ENCODE peak calls at places on chromosome 3, in seven cellular contexts. One of them, this sample, is unnamed.

GRCh38 chr3:167032267-167032876 is 347.7 kb downstream of the ZBBX start:
- DNase-seq in pancreas: no peak
- DNase-seq in dorsolateral prefrontal cortex: no peak
- DNase-seq in cardiac muscle cell: peak
- DNase-seq in IMR-90: peak
- DNase-seq in left lung: no peak
- DNase-seq in GM23248: peak
- DNase-seq in this sample: no peak

GRCh38 chr3:187572431-187572830 is 97.8 kb downstream of the SST start:
- DNase-seq in dorsolateral prefrontal cortex: no peak
- DNase-seq in GM23248: no peak
- DNase-seq in left lung: no peak
- DNase-seq in cardiac muscle cell: no peak
- DNase-seq in pancreas: no peak
- DNase-seq in IMR-90: no peak
- DNase-seq in this sample: no peak

GRCh38 chr3:136959599-136959998 is 1.8 kb downstream of the IL20RB start:
- DNase-seq in left lung: no peak
- DNase-seq in cardiac muscle cell: no peak
- DNase-seq in GM23248: peak
- DNase-seq in IMR-90: no peak
- DNase-seq in dorsolateral prefrontal cortex: no peak
- DNase-seq in pancreas: no peak
- DNase-seq in this sample: no peak

GRCh38 chr3:163622384-163622783 is 1455.9 kb downstream of the SI start:
- DNase-seq in left lung: no peak
- DNase-seq in pancreas: no peak
- DNase-seq in cardiac muscle cell: no peak
- DNase-seq in IMR-90: no peak
- DNase-seq in GM23248: no peak
- DNase-seq in dorsolateral prefrontal cortex: no peak
- DNase-seq in this sample: no peak

GRCh38 chr3:89113887-89114840 is 6.7 kb downstream of the EPHA3 start:
- DNase-seq in dorsolateral prefrontal cortex: peak
- DNase-seq in pancreas: peak
- DNase-seq in left lung: peak
- DNase-seq in GM23248: peak
- DNase-seq in IMR-90: peak
- DNase-seq in cardiac muscle cell: peak
- DNase-seq in this sample: peak

GRCh38 chr3:185820973-185821758 is 3.7 kb downstream of the IGF2BP2 start:
- DNase-seq in GM23248: peak
- DNase-seq in pancreas: no peak
- DNase-seq in dorsolateral prefrontal cortex: no peak
- DNase-seq in cardiac muscle cell: peak
- DNase-seq in left lung: no peak
- DNase-seq in IMR-90: peak
- DNase-seq in this sample: no peak

GRCh38 chr3:178802993-178803693 is 266.9 kb downstream of the KCNMB2 start:
- DNase-seq in IMR-90: no peak
- DNase-seq in dorsolateral prefrontal cortex: no peak
- DNase-seq in pancreas: no peak
- DNase-seq in GM23248: peak
- DNase-seq in cardiac muscle cell: no peak
- DNase-seq in left lung: no peak
- DNase-seq in this sample: no peak

GRCh38 chr3:30343067-30343831 is 263.2 kb upstream of the TGFBR2 start:
- DNase-seq in pancreas: no peak
- DNase-seq in cardiac muscle cell: no peak
- DNase-seq in IMR-90: no peak
- DNase-seq in left lung: no peak
- DNase-seq in dorsolateral prefrontal cortex: no peak
- DNase-seq in GM23248: no peak
- DNase-seq in this sample: no peak

GRCh38 chr3:134901461-134901860 is 106.4 kb downstream of the EPHB1 start:
- DNase-seq in left lung: no peak
- DNase-seq in GM23248: no peak
- DNase-seq in cardiac muscle cell: no peak
- DNase-seq in dorsolateral prefrontal cortex: no peak
- DNase-seq in pancreas: no peak
- DNase-seq in IMR-90: no peak
- DNase-seq in this sample: no peak

GRCh38 chr3:76585794-76586392 is 454.0 kb upstream of the ROBO2 start:
- DNase-seq in left lung: no peak
- DNase-seq in dorsolateral prefrontal cortex: no peak
- DNase-seq in cardiac muscle cell: peak
- DNase-seq in GM23248: peak
- DNase-seq in IMR-90: peak
- DNase-seq in pancreas: no peak
- DNase-seq in this sample: no peak

GRCh38 chr3:188559069-188559410 is 405.1 kb downstream of the LPP start:
- DNase-seq in cardiac muscle cell: no peak
- DNase-seq in left lung: no peak
- DNase-seq in GM23248: peak
- DNase-seq in pancreas: no peak
- DNase-seq in dorsolateral prefrontal cortex: no peak
- DNase-seq in IMR-90: no peak
- DNase-seq in this sample: no peak

GRCh38 chr3:99645277-99646106 is 7.1 kb downstream of the COL8A1 start:
- DNase-seq in pancreas: no peak
- DNase-seq in cardiac muscle cell: peak
- DNase-seq in left lung: no peak
- DNase-seq in IMR-90: peak
- DNase-seq in dorsolateral prefrontal cortex: no peak
- DNase-seq in GM23248: peak
- DNase-seq in this sample: no peak

GRCh38 chr3:156307704-156308103 is 187.3 kb downstream of the KCNAB1 start:
- DNase-seq in dorsolateral prefrontal cortex: no peak
- DNase-seq in pancreas: peak
- DNase-seq in IMR-90: peak
- DNase-seq in GM23248: peak
- DNase-seq in cardiac muscle cell: peak
- DNase-seq in left lung: no peak
- DNase-seq in this sample: no peak

GRCh38 chr3:141237701-141238521 is 6.3 kb downstream of the PXYLP1 start:
- DNase-seq in dorsolateral prefrontal cortex: peak
- DNase-seq in left lung: peak
- DNase-seq in IMR-90: no peak
- DNase-seq in pancreas: peak
- DNase-seq in cardiac muscle cell: peak
- DNase-seq in GM23248: no peak
- DNase-seq in this sample: peak

GRCh38 chr3:138898708-138899107 is 48.2 kb downstream of the FOXL2 start:
- DNase-seq in left lung: no peak
- DNase-seq in pancreas: no peak
- DNase-seq in GM23248: no peak
- DNase-seq in dorsolateral prefrontal cortex: no peak
- DNase-seq in IMR-90: no peak
- DNase-seq in cardiac muscle cell: no peak
- DNase-seq in this sample: no peak

GRCh38 chr3:100002599-100003350 is 111.5 kb downstream of the FILIP1L start:
- DNase-seq in pancreas: no peak
- DNase-seq in left lung: no peak
- DNase-seq in IMR-90: peak
- DNase-seq in dorsolateral prefrontal cortex: no peak
- DNase-seq in cardiac muscle cell: peak
- DNase-seq in GM23248: peak
- DNase-seq in this sample: no peak

GRCh38 chr3:155739154-155739553 is 5.7 kb downstream of the PLCH1 start:
- DNase-seq in dorsolateral prefrontal cortex: no peak
- DNase-seq in cardiac muscle cell: no peak
- DNase-seq in IMR-90: peak
- DNase-seq in pancreas: no peak
- DNase-seq in left lung: no peak
- DNase-seq in GM23248: peak
- DNase-seq in this sample: no peak

GRCh38 chr3:2356298-2356950 is 257.8 kb downstream of the CNTN4 start:
- DNase-seq in IMR-90: no peak
- DNase-seq in GM23248: no peak
- DNase-seq in cardiac muscle cell: no peak
- DNase-seq in left lung: no peak
- DNase-seq in pancreas: no peak
- DNase-seq in dorsolateral prefrontal cortex: no peak
- DNase-seq in this sample: no peak

GRCh38 chr3:55267206-55267930 is 219.7 kb downstream of the WNT5A start:
- DNase-seq in pancreas: no peak
- DNase-seq in GM23248: peak
- DNase-seq in cardiac muscle cell: no peak
- DNase-seq in left lung: no peak
- DNase-seq in IMR-90: peak
- DNase-seq in dorsolateral prefrontal cortex: no peak
- DNase-seq in this sample: no peak

GRCh38 chr3:162945626-162946025 is 1449.0 kb downstream of the OTOL1 start:
- DNase-seq in GM23248: no peak
- DNase-seq in dorsolateral prefrontal cortex: no peak
- DNase-seq in cardiac muscle cell: no peak
- DNase-seq in IMR-90: no peak
- DNase-seq in left lung: no peak
- DNase-seq in pancreas: no peak
- DNase-seq in this sample: no peak

GRCh38 chr3:46114324-46114988 is 87.2 kb upstream of the XCR1 start:
- DNase-seq in pancreas: no peak
- DNase-seq in cardiac muscle cell: peak
- DNase-seq in IMR-90: peak
- DNase-seq in dorsolateral prefrontal cortex: no peak
- DNase-seq in left lung: no peak
- DNase-seq in GM23248: peak
- DNase-seq in this sample: no peak

GRCh38 chr3:57911588-57911987 is 96.6 kb upstream of the FLNB start:
- DNase-seq in cardiac muscle cell: no peak
- DNase-seq in GM23248: peak
- DNase-seq in left lung: no peak
- DNase-seq in dorsolateral prefrontal cortex: no peak
- DNase-seq in pancreas: no peak
- DNase-seq in IMR-90: peak
- DNase-seq in this sample: no peak

GRCh38 chr3:10248984-10249748 is 907 bp downstream of the TATDN2 start:
- DNase-seq in dorsolateral prefrontal cortex: no peak
- DNase-seq in left lung: peak
- DNase-seq in pancreas: peak
- DNase-seq in GM23248: peak
- DNase-seq in cardiac muscle cell: no peak
- DNase-seq in IMR-90: peak
- DNase-seq in this sample: peak

GRCh38 chr3:10253731-10254130 is 5.5 kb downstream of the TATDN2 start:
- DNase-seq in GM23248: no peak
- DNase-seq in IMR-90: no peak
- DNase-seq in cardiac muscle cell: no peak
- DNase-seq in pancreas: no peak
- DNase-seq in dorsolateral prefrontal cortex: no peak
- DNase-seq in left lung: no peak
- DNase-seq in this sample: no peak

GRCh38 chr3:10248184-10248983 is at the start of gene TATDN2:
- DNase-seq in IMR-90: peak
- DNase-seq in cardiac muscle cell: peak
- DNase-seq in dorsolateral prefrontal cortex: peak
- DNase-seq in pancreas: peak
- DNase-seq in left lung: peak
- DNase-seq in GM23248: peak
- DNase-seq in this sample: peak

GRCh38 chr3:10249833-10250232 is 1.6 kb downstream of the TATDN2 start:
- DNase-seq in dorsolateral prefrontal cortex: no peak
- DNase-seq in GM23248: peak
- DNase-seq in left lung: no peak
- DNase-seq in cardiac muscle cell: no peak
- DNase-seq in pancreas: no peak
- DNase-seq in IMR-90: peak
- DNase-seq in this sample: no peak

GRCh38 chr3:10251006-10251405 is 2.7 kb downstream of the TATDN2 start:
- DNase-seq in dorsolateral prefrontal cortex: no peak
- DNase-seq in GM23248: no peak
- DNase-seq in IMR-90: no peak
- DNase-seq in pancreas: no peak
- DNase-seq in left lung: no peak
- DNase-seq in cardiac muscle cell: no peak
- DNase-seq in this sample: no peak
- H3K4me3 ChIP-seq in dorsolateral prefrontal cortex: peak
- H3K4me3 ChIP-seq in GM23248: peak
- H3K4me3 ChIP-seq in IMR-90: no peak
- H3K4me3 ChIP-seq in pancreas: peak
- H3K4me3 ChIP-seq in left lung: no peak
- H3K4me3 ChIP-seq in cardiac muscle cell: no peak
- H3K4me3 ChIP-seq in this sample: peak

DNA sequence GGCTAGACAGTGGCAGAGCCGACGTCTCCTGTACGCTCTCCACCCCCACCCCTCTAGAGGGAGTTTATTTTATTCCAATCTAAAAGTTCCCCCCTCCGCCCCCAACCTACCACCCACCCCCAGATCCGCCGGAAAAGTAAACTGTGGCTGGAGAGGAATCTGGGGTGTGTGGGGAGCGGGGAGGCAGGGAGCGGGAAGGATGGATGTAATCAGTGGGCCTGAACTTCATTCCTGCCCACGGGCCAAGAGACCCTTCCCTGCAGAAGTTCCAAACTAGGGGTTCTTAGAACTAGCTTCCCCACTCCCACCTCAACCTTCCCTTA is 547 bp upstream of the CSRNP1 start:
- DNase-seq in pancreas: no peak
- DNase-seq in GM23248: no peak
- DNase-seq in dorsolateral prefrontal cortex: no peak
- DNase-seq in IMR-90: no peak
- DNase-seq in cardiac muscle cell: no peak
- DNase-seq in left lung: no peak
- DNase-seq in this sample: no peak
- H3K27ac ChIP-seq in pancreas: peak
- H3K27ac ChIP-seq in GM23248: peak
- H3K27ac ChIP-seq in dorsolateral prefrontal cortex: peak
- H3K27ac ChIP-seq in IMR-90: peak
- H3K27ac ChIP-seq in cardiac muscle cell: peak
- H3K27ac ChIP-seq in left lung: peak
- H3K27ac ChIP-seq in this sample: peak

DNA sequence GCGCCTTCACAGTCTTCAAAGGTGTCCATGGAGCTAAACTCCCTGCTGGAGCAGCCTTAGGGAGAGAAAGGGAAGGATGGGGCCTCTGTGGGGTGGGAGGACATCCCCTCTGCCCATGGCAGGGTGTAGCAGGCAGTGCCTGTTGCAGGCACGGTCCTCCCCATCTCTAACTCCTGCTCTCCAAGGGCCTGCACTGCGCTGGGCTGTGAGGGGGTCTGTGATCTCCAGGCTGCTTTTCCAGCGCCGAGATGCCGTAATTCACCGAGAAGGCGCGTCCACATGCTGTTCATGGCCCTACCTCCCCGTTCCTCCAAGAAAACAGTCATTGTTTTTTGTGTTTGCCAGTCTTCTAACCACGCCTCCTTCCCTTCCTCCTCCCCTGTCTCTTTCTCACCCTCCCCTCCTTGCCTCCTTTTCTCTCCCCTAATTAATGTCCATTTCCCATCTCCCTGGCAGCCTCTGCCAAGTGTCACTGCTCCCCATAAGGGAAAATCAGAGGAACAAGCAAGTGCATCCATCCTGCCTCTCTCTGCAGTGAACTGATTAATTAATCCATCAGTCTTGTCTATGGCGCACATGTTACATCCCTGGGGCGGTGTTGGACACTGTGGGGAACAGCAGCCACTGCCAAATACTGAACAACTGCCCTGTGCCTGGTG is 17.7 kb upstream of the LAMP3 start:
- DNase-seq in IMR-90: no peak
- DNase-seq in pancreas: no peak
- DNase-seq in cardiac muscle cell: peak
- DNase-seq in left lung: no peak
- DNase-seq in GM23248: peak
- DNase-seq in dorsolateral prefrontal cortex: no peak
- DNase-seq in this sample: no peak
- H3K4me3 ChIP-seq in IMR-90: no peak
- H3K4me3 ChIP-seq in pancreas: no peak
- H3K4me3 ChIP-seq in cardiac muscle cell: no peak
- H3K4me3 ChIP-seq in left lung: no peak
- H3K4me3 ChIP-seq in GM23248: no peak
- H3K4me3 ChIP-seq in dorsolateral prefrontal cortex: peak
- H3K4me3 ChIP-seq in this sample: no peak

GRCh38 chr3:152352559-152352958 is 83.8 kb downstream of the MBNL1 start:
- DNase-seq in dorsolateral prefrontal cortex: no peak
- DNase-seq in GM23248: peak
- DNase-seq in left lung: no peak
- DNase-seq in IMR-90: no peak
- DNase-seq in pancreas: no peak
- DNase-seq in cardiac muscle cell: no peak
- DNase-seq in this sample: no peak
- H3K27ac ChIP-seq in dorsolateral prefrontal cortex: no peak
- H3K27ac ChIP-seq in GM23248: peak
- H3K27ac ChIP-seq in left lung: no peak
- H3K27ac ChIP-seq in IMR-90: no peak
- H3K27ac ChIP-seq in pancreas: no peak
- H3K27ac ChIP-seq in cardiac muscle cell: no peak
- H3K27ac ChIP-seq in this sample: no peak